ENCODE peak calls at places on chromosomes 5 and 9, in five cellular contexts. W is AG09309, F is mucosa of descending colon, P is gastrocnemius medialis, V is neural crest cell. Q is an unnamed sample.

GRCh38 chr9:87890866-87891265 is 8.2 kb downstream of the SPATA31E1 start:
- DNase-seq in W (no peak), F (no peak), P (no peak), V (no peak), Q (no peak)

GRCh38 chr5:69512740-69513260 is 20.2 kb downstream of the OCLN start:
- DNase-seq in W (no peak), F (no peak), P (no peak), V (no peak), Q (no peak)

GRCh38 chr9:133135193-133135745 is 14.2 kb upstream of the RALGDS start:
- DNase-seq in W (no peak), F (peak), P (peak), V (no peak), Q (no peak)

GRCh38 chr9:89549031-89549644 is 51.2 kb upstream of the SEMA4D start:
- DNase-seq in W (peak), F (peak), P (peak), V (peak), Q (peak)

GRCh38 chr9:76808636-76809035 is 44.4 kb downstream of the PCA3 start:
- DNase-seq in W (no peak), F (no peak), P (no peak), V (no peak), Q (no peak)

GRCh38 chr9:86521936-86522335 is 167.7 kb upstream of the TUT7 start:
- DNase-seq in W (no peak), F (no peak), P (no peak), V (no peak), Q (no peak)

GRCh38 chr9:27335088-27335487 is 38.1 kb upstream of the EQTN start:
- DNase-seq in W (no peak), F (no peak), P (no peak), V (no peak), Q (no peak)

GRCh38 chr5:141223112-141223783 is at the start of gene PCDHB14:
- DNase-seq in W (peak), F (no peak), P (no peak), V (no peak), Q (no peak)

GRCh38 chr5:172835246-172836030 is 1.4 kb downstream of the ERGIC1 start:
- DNase-seq in W (no peak), F (no peak), P (no peak), V (no peak), Q (peak)

GRCh38 chr9:60545346-60546315 is 368.6 kb upstream of the SPATA31A5 start:
- DNase-seq in W (no peak), F (no peak), P (no peak), V (no peak), Q (no peak)

GRCh38 chr5:77921369-77921768 is 145.2 kb upstream of the TBCA start:
- DNase-seq in W (no peak), F (no peak), P (no peak), V (no peak), Q (no peak)

GRCh38 chr5:107331882-107332281 is 338.9 kb downstream of the EFNA5 start:
- DNase-seq in W (no peak), F (no peak), P (no peak), V (no peak), Q (no peak)

GRCh38 chr5:155050384-155051019 is 36.9 kb downstream of the KIF4B start:
- DNase-seq in W (no peak), F (no peak), P (no peak), V (no peak), Q (no peak)

GRCh38 chr5:155046591-155046990 is 33.0 kb downstream of the KIF4B start:
- DNase-seq in W (no peak), F (no peak), P (no peak), V (no peak), Q (no peak)

GRCh38 chr5:155052532-155052931 is 39.0 kb downstream of the KIF4B start:
- DNase-seq in W (no peak), F (no peak), P (no peak), V (no peak), Q (no peak)

GRCh38 chr5:155047818-155048217 is 34.3 kb downstream of the KIF4B start:
- DNase-seq in W (no peak), F (no peak), P (no peak), V (no peak), Q (no peak)

DNA sequence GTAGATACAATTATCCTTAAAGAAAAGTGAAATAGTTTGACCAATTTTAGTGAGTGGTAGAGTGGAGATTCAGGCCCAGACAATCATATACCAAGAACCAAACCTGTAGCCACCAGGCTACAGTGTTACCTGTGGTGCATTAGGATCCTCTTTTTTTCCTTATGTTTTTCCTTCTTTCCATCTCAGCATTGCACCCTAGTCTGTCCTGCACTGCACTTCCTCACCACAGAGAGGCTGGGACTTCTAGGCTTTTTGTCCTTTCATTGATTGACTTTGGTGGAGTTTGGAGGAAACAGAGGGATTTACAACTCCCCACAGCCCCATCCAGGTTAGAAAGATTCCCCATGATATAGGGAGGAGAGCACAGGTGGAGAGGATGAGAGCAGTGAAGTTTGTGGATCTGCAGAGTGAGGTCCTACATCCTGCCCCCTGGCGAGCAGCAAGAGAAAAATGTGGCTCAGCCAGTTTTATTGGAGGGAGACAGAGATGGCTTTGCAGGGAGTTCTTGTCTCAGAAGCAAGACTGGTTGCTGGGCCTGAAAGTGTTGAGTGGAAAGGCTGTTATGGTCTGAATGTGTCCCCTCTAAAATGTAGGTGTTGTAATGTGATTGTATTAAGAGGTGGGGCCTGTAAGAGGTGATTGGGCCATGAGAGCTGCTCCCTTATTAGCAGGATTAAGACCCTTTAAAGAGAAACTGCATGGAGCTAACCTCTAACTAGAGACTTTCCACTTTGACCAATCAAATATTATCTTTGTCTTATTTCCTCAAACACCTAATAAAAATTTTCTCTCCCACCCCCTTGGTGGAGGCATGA is 36.2 kb downstream of the KIF4B start:
- DNase-seq in W (no peak), F (no peak), P (no peak), V (no peak), Q (no peak)
- TF ChIP-seq CTCF in W (peak), F (no peak), P (no peak), V (peak), Q (peak)

GRCh38 chr5:55712023-55712859 is at the start of gene SLC38A9:
- DNase-seq in W (peak), F (peak), P (peak), V (peak), Q (peak)

GRCh38 chr5:55713871-55714270 is 1.7 kb upstream of the SLC38A9 start:
- DNase-seq in W (no peak), F (no peak), P (no peak), V (no peak), Q (no peak)

GRCh38 chr5:55714749-55715148 is 2.6 kb upstream of the SLC38A9 start:
- DNase-seq in W (no peak), F (peak), P (no peak), V (no peak), Q (no peak)

GRCh38 chr5:55715519-55716078 is 3.5 kb upstream of the SLC38A9 start:
- DNase-seq in W (no peak), F (no peak), P (no peak), V (no peak), Q (no peak)

DNA sequence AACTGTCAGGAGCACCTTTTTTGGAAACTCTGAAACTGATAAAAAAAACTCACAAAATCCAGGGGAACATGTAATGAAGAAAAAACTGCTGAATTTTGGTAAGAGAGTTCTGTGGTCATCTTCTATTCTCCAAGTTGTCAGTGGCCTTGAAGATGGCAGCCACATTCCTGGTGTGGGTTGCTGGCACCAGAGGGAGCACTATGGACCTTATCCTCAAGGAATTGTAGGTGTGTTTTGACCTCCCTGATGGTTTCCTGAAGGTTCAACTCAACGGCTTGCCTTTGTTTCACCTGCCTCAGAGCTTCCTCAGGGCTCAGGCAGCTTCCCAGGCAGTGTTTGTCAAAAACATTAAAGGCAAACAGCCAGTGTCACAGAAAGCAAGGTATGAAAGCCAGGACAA is 2.2 kb upstream of the SLC38A9 start:
- DNase-seq in W (no peak), F (peak), P (no peak), V (no peak), Q (no peak)
- TF ChIP-seq CTCF in W (no peak), F (no peak), P (no peak), V (no peak), Q (no peak)

GRCh38 chr9:35071814-35072460 is 488 bp downstream of the VCP start:
- DNase-seq in W (no peak), F (peak), P (peak), V (peak), Q (peak)
- TF ChIP-seq CTCF in W (peak), F (no peak), P (peak), V (peak), Q (peak)

GRCh38 chr9:1042466-1042865 is 7.7 kb upstream of the DMRT2 start:
- DNase-seq in W (no peak), F (peak), P (no peak), V (peak), Q (peak)
- TF ChIP-seq CTCF in W (no peak), F (peak), P (peak), V (peak), Q (peak)

GRCh38 chr9:6667633-6668280 is 22.2 kb upstream of the GLDC start:
- DNase-seq in W (no peak), F (no peak), P (no peak), V (no peak), Q (peak)
- TF ChIP-seq CTCF in W (peak), F (no peak), P (peak), V (peak), Q (peak)

Q was measured in GM13977.